ENCODE peak calls at places on chromosomes 11 and 22, in nine cellular contexts. F is suprapubic skin, C is fibroblast of mammary gland, J is cardiac muscle cell, P is astrocyte of the spinal cord, B is psoas muscle, S is left lung, T is kidney, R is endothelial cell. K is an unnamed sample.

GRCh38 chr11:128911239-128911638 is 20.1 kb downstream of the KCNJ5 start:
- DNase-seq in P (no peak), J (no peak), C (no peak), S (no peak), B (no peak), R (no peak), T (peak), F (no peak), K (no peak)

GRCh38 chr22:23256986-23257888 is 76.9 kb downstream of the BCR start:
- DNase-seq in T (peak), S (no peak), R (no peak), P (no peak), C (peak), J (no peak), F (peak), B (peak), K (no peak)

GRCh38 chr11:124798991-124799383 is 1.2 kb downstream of the MSANTD2 start:
- DNase-seq in C (peak), P (peak), S (no peak), T (no peak), B (no peak), F (no peak), R (peak), J (peak), K (no peak)

GRCh38 chr11:71268706-71269321 is 16.4 kb upstream of the SHANK2 start:
- DNase-seq in R (no peak), S (no peak), T (no peak), P (no peak), B (no peak), F (peak), C (no peak), J (no peak), K (peak)

GRCh38 chr11:113334183-113334582 is 19.8 kb downstream of the TTC12 start:
- DNase-seq in B (no peak), C (no peak), S (no peak), F (no peak), T (no peak), R (no peak), P (no peak), J (no peak), K (no peak)

GRCh38 chr22:44574057-44574456 is 76.0 kb upstream of the RTL6 start:
- DNase-seq in S (peak), R (no peak), C (peak), B (peak), T (no peak), P (peak), F (peak), J (peak), K (no peak)

GRCh38 chr11:69142894-69143293 is 12.8 kb upstream of the SMIM38 start:
- DNase-seq in C (no peak), T (no peak), P (no peak), S (no peak), R (no peak), F (no peak), J (no peak), B (no peak), K (no peak)

GRCh38 chr11:34149786-34150185 is 44.4 kb downstream of the NAT10 start:
- DNase-seq in S (no peak), F (no peak), T (peak), C (peak), J (peak), P (no peak), R (peak), B (peak), K (no peak)

GRCh38 chr11:59802639-59803176 is 7.9 kb downstream of the MRPL16 start:
- DNase-seq in F (no peak), J (peak), S (no peak), T (no peak), R (peak), B (no peak), C (peak), P (peak), K (no peak)

GRCh38 chr11:109765709-109766311 is 327.4 kb upstream of the ZC3H12C start:
- DNase-seq in J (no peak), T (no peak), P (no peak), F (no peak), C (no peak), S (no peak), B (no peak), R (no peak), K (no peak)

GRCh38 chr11:124879229-124879998 is 14.2 kb downstream of the ROBO3 start:
- DNase-seq in J (no peak), R (no peak), S (no peak), P (no peak), B (no peak), C (no peak), F (peak), T (no peak), K (no peak)

GRCh38 chr22:45164217-45165123 is 745 bp downstream of the NUP50 start:
- DNase-seq in J (peak), F (no peak), C (peak), P (no peak), T (peak), R (peak), B (peak), S (no peak), K (no peak)

GRCh38 chr11:1916986-1917522 is 2.4 kb upstream of the TNNT3 start:
- DNase-seq in S (peak), T (no peak), F (no peak), C (no peak), R (no peak), P (no peak), B (peak), J (no peak), K (no peak)

GRCh38 chr11:111310088-111310487 is 11.7 kb downstream of the POU2AF3 start:
- DNase-seq in J (no peak), S (no peak), B (no peak), R (no peak), T (no peak), P (no peak), C (no peak), F (no peak), K (no peak)

GRCh38 chr11:117202386-117203068 is 3.4 kb downstream of the TAGLN start:
- DNase-seq in P (no peak), T (no peak), S (no peak), J (peak), F (no peak), B (no peak), R (no peak), C (no peak), K (no peak)

GRCh38 chr11:117201906-117202305 is 2.7 kb downstream of the TAGLN start:
- DNase-seq in T (no peak), R (no peak), F (no peak), P (no peak), S (no peak), C (peak), B (no peak), J (peak), K (no peak)

GRCh38 chr11:117203069-117203407 is 3.9 kb downstream of the TAGLN start:
- DNase-seq in C (no peak), J (no peak), R (no peak), S (no peak), B (no peak), F (no peak), T (no peak), P (no peak), K (no peak)

GRCh38 chr11:117204283-117205080 is 5.3 kb downstream of the TAGLN start:
- DNase-seq in T (peak), B (no peak), S (no peak), J (no peak), P (no peak), F (no peak), C (no peak), R (no peak), K (no peak)

GRCh38 chr11:117205211-117205818 is 6.1 kb downstream of the TAGLN start:
- DNase-seq in P (no peak), R (no peak), B (no peak), T (no peak), F (no peak), S (no peak), C (no peak), J (no peak), K (no peak)
- TF ChIP-seq CTCF in P (no peak), R (no peak), B (no peak), T (no peak), F (no peak), S (no peak), C (no peak), J (peak), K (no peak)

GRCh38 chr11:10413268-10413667 is 41.8 kb upstream of the AMPD3 start:
- DNase-seq in T (no peak), B (no peak), P (no peak), R (no peak), C (no peak), J (peak), F (no peak), S (no peak), K (no peak)
- TF ChIP-seq CTCF in T (no peak), B (no peak), P (peak), R (no peak), C (peak), J (peak), F (no peak), S (no peak), K (peak)

GRCh38 chr22:26890870-26891269 is 233.5 kb downstream of the MIAT start:
- DNase-seq in P (no peak), B (no peak), T (no peak), S (no peak), R (no peak), J (no peak), C (no peak), F (no peak), K (no peak)
- TF ChIP-seq CTCF in P (peak), B (no peak), T (peak), S (no peak), R (no peak), J (no peak), C (no peak), F (no peak), K (peak)

DNA sequence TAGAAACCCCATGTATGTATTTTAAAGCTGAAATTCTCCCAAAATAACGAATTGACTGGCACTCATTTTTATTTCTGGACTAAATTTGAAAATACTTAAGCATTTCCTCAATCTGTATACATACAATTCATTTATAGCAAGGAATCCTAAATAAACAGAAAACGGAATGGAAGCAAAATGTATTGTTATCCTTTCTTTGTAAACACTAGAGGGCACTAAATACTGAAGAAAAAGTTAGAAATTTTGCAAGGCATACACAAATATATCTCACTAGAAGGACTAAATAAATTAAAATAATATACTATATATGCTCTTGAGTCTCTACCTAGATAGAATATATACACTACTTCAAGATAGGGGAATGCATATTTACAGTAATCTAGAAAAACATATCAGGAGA is 23.1 kb upstream of the ANO5 start:
- DNase-seq in J (no peak), T (no peak), B (no peak), C (no peak), F (no peak), R (no peak), S (no peak), P (no peak), K (no peak)
- TF ChIP-seq CTCF in J (peak), T (no peak), B (peak), C (peak), F (no peak), R (peak), S (peak), P (peak), K (peak)

GRCh38 chr11:131670876-131671275 is 300.5 kb downstream of the NTM start:
- DNase-seq in J (no peak), T (no peak), P (no peak), B (no peak), C (no peak), S (no peak), F (no peak), R (no peak), K (no peak)

GRCh38 chr11:131666617-131667016 is 296.2 kb downstream of the NTM start:
- DNase-seq in P (peak), F (peak), R (no peak), S (no peak), J (no peak), B (no peak), T (no peak), C (peak), K (no peak)

GRCh38 chr11:131671320-131671719 is 300.9 kb downstream of the NTM start:
- DNase-seq in B (no peak), R (no peak), J (no peak), T (no peak), C (no peak), S (no peak), F (no peak), P (no peak), K (no peak)

GRCh38 chr11:131667566-131667965 is 297.2 kb downstream of the NTM start:
- DNase-seq in B (no peak), C (no peak), T (no peak), R (no peak), P (no peak), J (no peak), F (peak), S (no peak), K (no peak)

GRCh38 chr11:131668867-131669780 is 298.7 kb downstream of the NTM start:
- DNase-seq in B (no peak), S (no peak), C (peak), R (peak), T (no peak), J (peak), P (peak), F (peak), K (no peak)
- TF ChIP-seq CTCF in B (peak), S (peak), C (peak), R (peak), T (peak), J (peak), P (peak), F (no peak), K (peak)

GRCh38 chr11:120929664-120930154 is 94.2 kb upstream of the TBCEL start:
- DNase-seq in R (peak), F (no peak), C (peak), T (no peak), B (no peak), S (no peak), J (peak), P (peak), K (no peak)
- TF ChIP-seq CTCF in R (peak), F (no peak), C (peak), T (peak), B (peak), S (peak), J (peak), P (peak), K (peak)

DNA sequence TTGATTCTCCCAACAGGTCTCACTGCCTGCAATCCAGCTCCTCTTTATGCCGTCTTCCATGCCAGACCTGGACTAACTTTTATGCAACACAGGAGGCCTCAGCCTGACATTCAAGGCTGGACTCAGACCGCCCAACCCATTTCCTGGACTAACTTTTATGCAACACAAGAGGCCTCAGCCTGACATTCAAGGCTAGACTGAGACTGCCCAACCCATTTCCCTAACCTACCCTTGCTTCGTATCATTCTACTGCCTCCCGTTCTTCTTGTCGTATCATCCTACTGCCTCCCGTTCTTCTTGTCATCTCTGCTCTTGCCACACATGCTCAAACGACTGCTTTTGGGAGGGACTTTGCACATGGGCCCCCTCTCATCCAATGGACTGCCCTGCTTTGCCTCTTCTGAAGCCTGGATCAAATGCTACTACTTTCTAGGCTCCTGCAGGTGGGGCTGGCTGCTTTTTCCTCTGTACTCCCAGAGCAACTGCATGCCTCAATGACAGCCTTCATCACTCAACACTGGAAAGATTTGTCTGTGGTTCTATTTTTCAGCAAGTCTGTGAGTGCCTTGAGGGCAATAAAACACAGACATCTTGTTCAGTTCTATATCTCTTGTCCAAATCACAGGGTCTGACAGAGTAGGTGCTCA is 7.8 kb downstream of the TBC1D10A start:
- DNase-seq in T (no peak), R (no peak), J (no peak), C (no peak), F (no peak), S (no peak), B (no peak), P (no peak), K (no peak)
- TF ChIP-seq CTCF in T (no peak), R (no peak), J (peak), C (no peak), F (no peak), S (no peak), B (no peak), P (no peak), K (no peak)

DNA sequence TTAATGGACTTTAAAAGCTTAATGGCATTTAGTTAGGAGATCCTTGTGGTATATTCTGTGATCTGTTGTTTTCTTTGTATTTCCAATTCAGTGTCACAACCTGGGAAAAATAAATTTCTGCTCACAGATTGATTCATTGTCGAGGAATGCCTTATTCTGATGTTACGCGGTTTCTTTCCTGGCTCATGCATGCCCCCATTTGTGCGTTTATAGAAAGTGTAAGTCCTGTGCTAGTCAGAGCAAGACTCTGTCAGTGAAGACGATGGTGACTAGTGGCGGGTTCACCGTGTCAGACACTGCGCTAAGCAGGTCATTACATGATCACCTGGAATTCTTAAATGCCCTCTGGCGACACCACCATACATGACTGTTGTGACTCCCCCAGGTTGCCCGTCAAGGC is 169.4 kb downstream of the TBC1D22A start:
- DNase-seq in T (no peak), F (peak), C (no peak), P (peak), S (no peak), R (no peak), B (no peak), J (no peak), K (peak)
- TF ChIP-seq CTCF in T (no peak), F (no peak), C (no peak), P (no peak), S (no peak), R (no peak), B (no peak), J (no peak), K (no peak)

DNA sequence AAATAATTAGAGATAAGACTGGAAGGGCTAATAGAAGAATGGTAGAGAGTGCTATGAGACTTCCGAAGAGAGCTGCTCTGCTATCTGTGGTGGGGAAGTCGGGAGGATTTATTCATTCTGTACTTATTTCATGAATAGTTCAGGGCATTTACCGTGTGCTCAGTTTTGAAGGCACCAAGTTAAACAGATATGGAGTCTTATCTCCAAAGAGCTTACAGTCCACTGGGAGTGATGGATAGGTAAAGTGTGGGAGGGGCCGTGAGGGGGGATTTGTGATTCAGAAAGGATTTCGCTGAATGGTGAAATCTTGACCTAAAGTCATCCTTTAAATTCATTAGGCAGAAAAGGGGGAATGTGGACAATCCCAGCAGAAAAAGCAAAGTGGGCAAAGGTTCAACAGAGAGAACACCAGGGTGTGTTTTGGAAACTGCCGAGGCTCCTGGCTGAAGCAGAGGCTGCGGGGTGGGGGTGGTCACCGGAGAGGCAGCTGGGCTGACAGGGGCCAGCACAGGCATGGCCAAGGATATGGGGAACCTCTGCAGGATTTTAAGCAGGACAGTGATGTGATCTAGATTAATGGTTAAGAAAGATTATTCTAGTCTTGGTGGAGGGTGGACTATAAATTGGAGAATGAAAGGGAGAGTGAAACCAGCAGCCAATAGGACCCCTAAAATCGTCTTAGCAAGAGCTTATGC is 91.2 kb downstream of the UBASH3B start:
- DNase-seq in C (no peak), F (no peak), J (no peak), S (no peak), B (no peak), P (no peak), R (no peak), T (no peak), K (no peak)
- TF ChIP-seq CTCF in C (no peak), F (no peak), J (no peak), S (no peak), B (no peak), P (no peak), R (no peak), T (no peak), K (no peak)

DNA sequence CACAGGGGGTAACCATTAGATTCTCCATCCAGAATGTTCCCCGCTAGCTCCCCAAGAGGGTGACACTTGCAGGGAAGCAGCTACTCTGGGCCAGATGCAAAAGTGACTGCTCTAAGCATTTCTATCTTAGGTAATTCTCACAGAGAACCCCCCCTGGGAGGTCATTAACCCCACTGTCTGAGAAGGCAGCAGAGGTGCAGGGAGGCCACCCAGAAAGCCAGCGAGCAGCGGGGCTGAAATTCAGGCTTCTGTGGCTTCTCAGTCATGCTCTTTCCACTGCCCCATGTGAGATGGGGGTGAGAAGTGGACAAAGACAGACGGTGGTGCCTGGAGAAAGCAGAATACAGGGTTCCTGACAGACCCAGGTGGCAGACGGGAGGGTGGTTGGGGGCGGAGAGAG is 114.4 kb upstream of the ASPHD2 start:
- DNase-seq in T (no peak), B (no peak), P (no peak), C (no peak), J (no peak), S (no peak), F (no peak), R (no peak), K (no peak)
- TF ChIP-seq CTCF in T (no peak), B (no peak), P (no peak), C (no peak), J (no peak), S (no peak), F (no peak), R (no peak), K (no peak)

K was measured in osteocyte.